ENCODE peak calls at places on chromosomes 3 and 15, in eight cellular contexts. E is fibroblast of lung; B is Caco-2; T is hepatocyte; O is OCI-LY7; L is transverse colon; H is psoas muscle; U is CD8-positive, alpha-beta T cell. V is an unnamed sample.

GRCh38 chr3:142065932-142066331 is 83.4 kb downstream of the TFDP2 start:
- DNase-seq in E (no peak), O (no peak), B (no peak), H (no peak), U (no peak), T (no peak), L (no peak), V (no peak)

GRCh38 chr3:48715179-48715800 is 1.7 kb downstream of the IP6K2 start:
- DNase-seq in T (peak; percentile 66), B (no peak), O (no peak), E (no peak), L (no peak), U (no peak), H (no peak), V (no peak)

GRCh38 chr15:61032600-61033286 is 196.4 kb downstream of the RORA start:
- DNase-seq in L (peak; percentile 38), U (no peak), H (no peak), T (no peak), O (no peak), B (no peak), E (no peak), V (no peak)

GRCh38 chr15:74269362-74270035 is 33.4 kb downstream of the CCDC33 start:
- DNase-seq in U (no peak), E (no peak), T (no peak), B (no peak), L (peak; percentile 12), H (no peak), O (no peak), V (no peak)

GRCh38 chr3:142846779-142847577 is 41.9 kb downstream of the PCOLCE2 start:
- DNase-seq in L (no peak), H (no peak), E (no peak), O (no peak), U (no peak), T (no peak), B (no peak), V (no peak)

GRCh38 chr3:32856901-32857507 is 39.2 kb downstream of the TRIM71 start:
- DNase-seq in B (no peak), O (no peak), U (no peak), L (no peak), H (no peak), T (no peak), E (no peak), V (no peak)

GRCh38 chr3:178707632-178708031 is 171.4 kb downstream of the KCNMB2 start:
- DNase-seq in H (no peak), L (no peak), U (no peak), O (no peak), B (no peak), E (peak; percentile 22), T (no peak), V (no peak)

GRCh38 chr3:134934933-134935332 is 139.9 kb downstream of the EPHB1 start:
- DNase-seq in B (no peak), O (no peak), U (no peak), H (no peak), E (no peak), L (no peak), T (no peak), V (no peak)

GRCh38 chr3:108603689-108604088 is 14.2 kb downstream of the DZIP3 start:
- DNase-seq in E (no peak), T (no peak), L (no peak), B (no peak), H (no peak), O (peak; percentile 27), U (peak; percentile 9), V (no peak)

GRCh38 chr3:177470200-177470941 is 273.1 kb upstream of the TBL1XR1 start:
- DNase-seq in L (no peak), E (no peak), H (no peak), T (no peak), O (no peak), B (no peak), U (no peak), V (no peak)

GRCh38 chr3:141452045-141452444 is 34.8 kb upstream of the RASA2 start:
- DNase-seq in H (no peak), E (peak; percentile 81), O (peak; percentile 84), T (peak; percentile 66), U (peak; percentile 40), B (peak; percentile 51), L (no peak), V (no peak)

GRCh38 chr3:46667061-46667621 is 26.3 kb downstream of the ALS2CL start:
- DNase-seq in B (peak; percentile 25), H (no peak), O (no peak), T (no peak), E (no peak), U (no peak), L (peak; percentile 5), V (no peak)

GRCh38 chr3:13879946-13880810 is at the start of gene WNT7A:
- DNase-seq in U (peak; percentile 60), H (no peak), B (no peak), O (no peak), L (no peak), E (no peak), T (peak; percentile 78), V (peak; percentile 37)

GRCh38 chr3:162525052-162525451 is 1028.4 kb downstream of the OTOL1 start:
- DNase-seq in O (no peak), B (no peak), E (peak; percentile 95), U (no peak), L (peak; percentile 8), T (peak; percentile 55), H (no peak), V (no peak)

GRCh38 chr15:48397841-48398240 is 66.6 kb downstream of the DUT start:
- DNase-seq in E (no peak), O (no peak), T (no peak), U (no peak), B (no peak), H (peak; percentile 52), L (no peak), V (no peak)

GRCh38 chr3:25663324-25664065 is 1.2 kb downstream of the TOP2B start:
- DNase-seq in T (peak; percentile 34), B (no peak), U (peak; percentile 25), H (no peak), E (peak; percentile 43), L (peak; percentile 27), O (peak; percentile 71), V (peak; percentile 35)

GRCh38 chr3:108242776-108243175 is 20.6 kb upstream of the IFT57 start:
- DNase-seq in B (no peak), U (no peak), O (no peak), T (no peak), L (no peak), H (no peak), E (no peak), V (no peak)

GRCh38 chr15:53197426-53197839 is 407.3 kb upstream of the ONECUT1 start:
- DNase-seq in T (peak; percentile 83), E (peak; percentile 32), L (peak; percentile 58), U (no peak), B (peak; percentile 41), H (peak; percentile 41), O (peak; percentile 37), V (peak; percentile 11)

GRCh38 chr15:99738047-99738847 is 5.0 kb upstream of the LYSMD4 start:
- DNase-seq in T (no peak), U (no peak), O (no peak), E (no peak), H (no peak), L (no peak), B (no peak), V (no peak)

GRCh38 chr3:150006774-150007173 is 36.1 kb upstream of the PFN2 start:
- DNase-seq in B (no peak), E (no peak), T (no peak), L (no peak), U (no peak), H (no peak), O (no peak), V (no peak)

GRCh38 chr3:89364309-89364708 is 256.9 kb downstream of the EPHA3 start:
- DNase-seq in O (no peak), L (no peak), H (no peak), B (no peak), T (no peak), U (no peak), E (peak; percentile 24), V (no peak)

GRCh38 chr3:184727357-184728060 is 15.6 kb upstream of the MAGEF1 start:
- DNase-seq in E (peak; percentile 71), H (peak; percentile 46), B (peak; percentile 73), L (peak; percentile 65), U (peak; percentile 52), O (peak; percentile 62), T (peak; percentile 90), V (no peak)

GRCh38 chr3:29280675-29281264 is at the start of gene RBMS3:
- DNase-seq in E (peak; percentile 98), H (peak; percentile 85), B (peak; percentile 82), O (peak; percentile 61), T (peak; percentile 91), L (peak; percentile 75), U (no peak), V (peak; percentile 47)
- TF ChIP-seq CTCF in E (peak; percentile 70), H (peak; percentile 50), B (peak; percentile 32), O (peak; percentile 62), T (peak; percentile 55), L (peak; percentile 38), U (no peak), V (peak; percentile 57)

DNA sequence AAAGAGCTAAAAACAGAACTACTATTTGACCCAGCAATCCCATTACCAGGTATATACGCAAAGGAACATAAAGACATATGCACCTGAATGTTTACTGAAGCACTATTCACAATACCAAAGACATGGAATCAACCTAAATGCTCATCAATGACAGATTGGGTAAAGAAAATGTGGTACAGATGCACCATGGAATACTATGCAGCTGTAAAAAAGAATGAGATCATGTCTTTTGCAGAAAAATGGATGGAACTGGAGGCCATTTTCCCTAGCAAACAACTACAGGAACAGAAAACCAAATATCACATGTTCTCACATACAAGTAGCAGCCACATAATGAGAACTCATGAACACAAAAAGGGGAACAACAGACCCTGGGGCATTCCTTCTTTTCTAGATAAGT is 208.9 kb upstream of the LRRFIP2 start:
- DNase-seq in B (no peak), L (no peak), E (no peak), H (no peak), U (no peak), T (no peak), O (no peak), V (no peak)
- H3K36me3 ChIP-seq in B (peaks cover 4% of the 10 kb centered on the region), L (peaks cover 30% of the 10 kb centered on the region), E (no peaks in the 10 kb centered on the region), H (peaks cover 64% of the 10 kb centered on the region), U (peaks cover 13% of the 10 kb centered on the region), T (no peaks in the 10 kb centered on the region), O (peaks cover 11% of the 10 kb centered on the region), V (peaks cover 10% of the 10 kb centered on the region)

DNA sequence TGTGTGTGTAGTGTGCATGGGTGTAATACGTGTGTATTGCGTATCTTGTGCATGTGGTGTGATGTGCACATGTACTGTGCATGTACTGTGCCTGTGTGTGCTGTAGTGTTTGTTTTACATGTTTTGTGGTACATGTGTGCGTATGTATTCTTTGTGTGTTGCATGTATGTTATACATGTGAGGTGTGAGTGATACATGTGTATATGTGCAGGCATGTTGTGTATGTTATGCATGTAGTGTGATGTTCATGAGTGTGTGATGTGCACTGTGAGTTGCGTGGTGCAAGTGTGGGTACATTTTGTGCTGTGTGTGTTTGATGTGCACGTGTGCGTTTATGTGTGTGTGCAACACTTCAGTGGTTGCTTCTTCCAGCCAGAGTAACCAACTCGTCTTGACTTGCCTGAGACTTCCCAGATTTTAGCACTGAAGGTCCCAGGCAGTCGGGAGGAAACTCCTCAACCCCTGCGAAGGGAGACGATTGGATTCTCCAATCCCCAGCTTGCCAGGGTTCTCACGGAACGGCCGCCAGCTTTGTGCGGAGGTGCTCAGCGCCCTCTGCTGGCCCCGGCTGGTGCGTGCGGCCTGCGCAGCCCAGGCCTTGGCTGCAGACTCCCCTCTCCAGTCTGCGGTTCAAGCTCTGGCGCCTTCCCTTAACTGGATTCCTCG is 3.6 kb downstream of the GALNT15 start:
- DNase-seq in E (peak; percentile 87), L (peak; percentile 79), U (peak; percentile 59), B (peak; percentile 54), T (peak; percentile 89), O (peak; percentile 53), H (peak; percentile 86), V (peak; percentile 71)
- H3K4me3 ChIP-seq in E (peak overlapping the region; percentile 52), L (no peak overlapping the region), U (no peak overlapping the region), B (no peak overlapping the region), T (no peak overlapping the region), O (no peak overlapping the region), H (peak overlapping the region; percentile 55), V (no peak overlapping the region)

GRCh38 chr3:101195951-101196713 is 124.2 kb downstream of the IMPG2 start:
- DNase-seq in O (peak; percentile 19), B (no peak), H (no peak), E (peak; percentile 79), T (peak; percentile 72), L (no peak), U (no peak), V (no peak)
- TF ChIP-seq CTCF in O (peak; percentile 69), B (peak; percentile 47), H (peak; percentile 58), E (peak; percentile 66), T (peak; percentile 79), L (peak; percentile 49), U (no peak), V (peak; percentile 51)

V was measured in GM06990.